ENCODE peak calls at places on chromosomes 4 and X, in four cellular contexts. D is colonic mucosa, Y is ovary, Z is thyroid gland. H is an unnamed sample.

GRCh38 chr4:108107729-108108382 is 60.9 kb downstream of the LEF1 start:
- DNase-seq in D (no peak), Y (no peak), Z (no peak), H (no peak)

GRCh38 chr4:80101768-80102116 is 28.7 kb upstream of the ANTXR2 start:
- DNase-seq in D (no peak), Y (no peak), Z (no peak), H (no peak)

GRCh38 chr4:37524267-37524666 is 161.9 kb downstream of the RELL1 start:
- DNase-seq in D (no peak), Y (no peak), Z (no peak), H (no peak)

GRCh38 chr4:71004281-71004851 is 10.9 kb downstream of the DCK start:
- DNase-seq in D (no peak), Y (no peak), Z (peak), H (no peak)

GRCh38 chr4:168357941-168358340 is 39.4 kb upstream of the DDX60 start:
- DNase-seq in D (no peak), Y (no peak), Z (no peak), H (no peak)

GRCh38 chr4:90503677-90504076 is 376.5 kb downstream of the CCSER1 start:
- DNase-seq in D (no peak), Y (no peak), Z (no peak), H (no peak)

GRCh38 chrX:118976599-118977340 is 2.4 kb downstream of the LONRF3 start:
- DNase-seq in D (peak), Y (peak), Z (peak), H (peak)

GRCh38 chr4:187826725-187827124 is 168.8 kb upstream of the ZFP42 start:
- DNase-seq in D (no peak), Y (no peak), Z (no peak), H (no peak)

GRCh38 chrX:3697701-3698279 is 15.7 kb downstream of the PRKX start:
- DNase-seq in D (no peak), Y (peak), Z (peak), H (peak)

GRCh38 chr4:8260656-8261111 is 8.9 kb upstream of the HTRA3 start:
- DNase-seq in D (no peak), Y (peak), Z (peak), H (no peak)

GRCh38 chr4:152459326-152459725 is 76.6 kb downstream of the FBXW7 start:
- DNase-seq in D (no peak), Y (no peak), Z (no peak), H (no peak)
- H3K27ac ChIP-seq in D (no peak), Y (no peak), Z (no peak), H (no peak)

DNA sequence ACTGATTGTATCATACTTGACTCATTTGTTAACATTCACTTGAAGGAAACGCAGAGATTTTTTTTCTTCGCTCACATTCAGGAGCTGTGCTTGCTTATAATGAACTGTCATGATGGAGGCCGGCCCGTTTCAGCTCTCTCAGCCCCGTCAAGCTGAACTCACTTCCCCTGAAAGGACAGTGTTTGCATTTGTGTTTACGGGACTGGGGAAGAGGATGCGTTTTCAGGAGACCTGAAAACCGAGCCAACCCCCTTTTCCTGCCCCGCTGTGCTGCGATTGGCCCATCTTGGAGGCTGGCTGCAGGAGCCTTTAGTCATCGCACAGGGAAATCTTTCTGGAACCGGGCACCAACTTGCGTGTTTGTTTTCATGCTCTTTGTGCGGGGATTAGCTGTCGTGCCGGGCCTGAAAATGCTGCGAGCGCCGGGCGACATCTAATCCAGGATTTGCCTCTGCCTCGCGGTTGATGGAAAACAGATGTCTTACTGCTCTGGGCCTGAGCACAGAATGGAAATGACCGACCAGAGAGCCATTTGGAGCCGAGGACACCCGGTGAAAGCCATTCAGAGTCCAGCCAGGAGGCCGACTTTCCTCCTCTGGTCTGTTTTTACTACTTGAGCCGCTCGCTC is 18.0 kb downstream of the TRIM2 start:
- DNase-seq in D (peak), Y (peak), Z (peak), H (no peak)
- H3K27ac ChIP-seq in D (peak), Y (peak), Z (peak), H (peak)

GRCh38 chrX:29376584-29376983 is 789.3 kb downstream of the IL1RAPL1 start:
- DNase-seq in D (no peak), Y (no peak), Z (no peak), H (no peak)
- H3K27ac ChIP-seq in D (no peak), Y (no peak), Z (no peak), H (no peak)

DNA sequence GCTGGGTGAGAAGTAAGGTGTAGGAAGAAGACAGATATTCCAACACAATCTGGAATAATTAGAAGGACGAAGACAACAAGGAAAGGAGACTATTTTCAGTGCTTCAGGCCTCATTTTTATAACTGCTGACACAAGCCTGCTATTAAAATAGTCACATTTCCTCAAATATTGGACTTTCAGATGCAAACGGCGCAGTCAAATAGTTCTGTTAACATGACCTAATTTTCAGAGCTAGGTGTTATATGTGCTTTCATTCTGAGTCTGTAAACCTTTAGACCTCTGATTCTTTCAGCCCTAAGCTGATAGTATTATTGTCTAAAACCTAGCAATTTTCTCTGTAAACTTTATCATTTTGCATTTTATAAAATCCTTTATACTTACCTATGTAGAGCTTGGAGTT is 261.5 kb downstream of the IL1RAPL1 start:
- DNase-seq in D (no peak), Y (no peak), Z (no peak), H (no peak)
- H3K27ac ChIP-seq in D (no peak), Y (no peak), Z (no peak), H (no peak)

GRCh38 chr4:184401397-184402171 is 72.8 kb downstream of the IRF2 start:
- DNase-seq in D (no peak), Y (no peak), Z (no peak), H (no peak)
- H3K27ac ChIP-seq in D (no peak), Y (no peak), Z (no peak), H (no peak)

GRCh38 chrX:65591206-65591605 is 56.6 kb upstream of the LAS1L start:
- DNase-seq in D (no peak), Y (no peak), Z (no peak), H (no peak)

GRCh38 chrX:65600106-65600505 is 65.5 kb upstream of the LAS1L start:
- DNase-seq in D (peak), Y (no peak), Z (no peak), H (no peak)

GRCh38 chrX:65596270-65596669 is 61.7 kb upstream of the LAS1L start:
- DNase-seq in D (no peak), Y (no peak), Z (no peak), H (no peak)

GRCh38 chrX:65598559-65599147 is 64.1 kb upstream of the LAS1L start:
- DNase-seq in D (no peak), Y (no peak), Z (no peak), H (no peak)

DNA sequence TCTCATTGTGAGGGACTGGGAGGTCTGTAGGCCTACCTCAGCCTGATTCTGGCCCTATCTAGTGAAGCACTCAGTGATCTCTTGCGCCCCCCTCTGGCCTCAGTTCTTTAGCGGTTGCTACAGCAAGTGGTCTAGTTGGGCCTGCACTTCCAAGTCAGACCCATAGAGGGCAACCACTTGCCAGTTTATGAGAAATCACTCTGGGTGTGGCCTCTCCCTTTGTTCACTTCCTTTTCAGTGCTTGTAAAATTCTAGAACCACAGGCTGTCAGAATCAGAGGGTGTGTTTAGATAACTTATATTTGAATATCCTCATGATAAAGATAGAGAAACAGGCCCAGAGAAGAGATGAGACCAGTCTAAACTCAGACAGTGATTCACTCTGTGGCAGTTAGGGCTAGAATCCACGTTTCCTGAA is 60.9 kb upstream of the LAS1L start:
- DNase-seq in D (peak), Y (peak), Z (peak), H (peak)
- H3K27ac ChIP-seq in D (peak), Y (no peak), Z (peak), H (no peak)